ENCODE peak calls at places on chromosomes 5 and 9, in four cellular contexts. G is renal cortical epithelial cell; Q is omental fat pad; A is stimulated activated CD8-positive, alpha-beta memory T cell treated with anti-CD3 and anti-CD28 coated beads, Interleukin-15, amount 100 ng/mL, for 1 hour. S is an unnamed sample.

GRCh38 chr5:158740358-158740757 is 359.4 kb downstream of the EBF1 start:
- DNase-seq in Q (no peak), G (no peak), A (no peak), S (no peak)

GRCh38 chr9:85610074-85610855 is 131.5 kb downstream of the AGTPBP1 start:
- DNase-seq in A (no peak), G (peak; percentile 81), Q (no peak), S (no peak)

GRCh38 chr9:125375820-125376219 is 114.2 kb downstream of the GAPVD1 start:
- DNase-seq in Q (no peak), A (no peak), G (no peak), S (no peak)

GRCh38 chr9:92481029-92481633 is 1.2 kb downstream of the ASPN start:
- DNase-seq in Q (no peak), A (no peak), G (peak; percentile 65), S (no peak)

GRCh38 chr9:96522371-96522770 is 72.4 kb downstream of the HABP4 start:
- DNase-seq in Q (no peak), G (peak; percentile 63), A (no peak), S (no peak)

GRCh38 chr5:141260458-141261237 is 15.5 kb downstream of the PCDHB15 start:
- DNase-seq in Q (no peak), G (no peak), A (no peak), S (no peak)

GRCh38 chr5:1166370-1166769 is 35.0 kb upstream of the SLC6A19 start:
- DNase-seq in G (no peak), Q (no peak), A (no peak), S (no peak)

GRCh38 chr5:116600876-116601275 is 26.3 kb upstream of the SEMA6A start:
- DNase-seq in A (no peak), G (peak; percentile 85), Q (no peak), S (no peak)

GRCh38 chr9:137323531-137324331 is 21.7 kb upstream of the NRARP start:
- DNase-seq in A (no peak), Q (no peak), G (no peak), S (no peak)

GRCh38 chr5:127296321-127296720 is 5.7 kb downstream of the MEGF10 start:
- DNase-seq in G (peak; percentile 4), A (no peak), Q (no peak), S (no peak)

GRCh38 chr9:84780385-84780784 is 110.9 kb downstream of the NTRK2 start:
- DNase-seq in G (no peak), Q (no peak), A (no peak), S (no peak)

GRCh38 chr9:96344458-96345180 is 38.9 kb downstream of the SLC35D2 start:
- DNase-seq in Q (no peak), A (no peak), G (peak; percentile 98), S (no peak)

GRCh38 chr5:14734382-14734781 is 69.9 kb downstream of the OTULIN start:
- DNase-seq in Q (no peak), G (no peak), A (no peak), S (no peak)

GRCh38 chr5:82622205-82622604 is 344.1 kb upstream of the RPS23 start:
- DNase-seq in Q (no peak), G (no peak), A (no peak), S (no peak)

GRCh38 chr9:120043448-120043847 is 536.5 kb downstream of the CDK5RAP2 start:
- DNase-seq in A (no peak), G (no peak), Q (no peak), S (no peak)

GRCh38 chr5:61354199-61354598 is 22.1 kb downstream of the ZSWIM6 start:
- DNase-seq in G (no peak), A (no peak), Q (no peak), S (no peak)

GRCh38 chr9:20227166-20227874 is 395.0 kb downstream of the MLLT3 start:
- DNase-seq in Q (no peak), G (no peak), A (no peak), S (no peak)

GRCh38 chr9:1978941-1979340 is 36.2 kb upstream of the SMARCA2 start:
- DNase-seq in A (no peak), G (peak; percentile 84), Q (no peak), S (no peak)

GRCh38 chr9:70144131-70144503 is 100.5 kb downstream of the MAMDC2 start:
- DNase-seq in A (no peak), G (no peak), Q (no peak), S (no peak)

GRCh38 chr5:174531782-174532191 is 192.6 kb upstream of the MSX2 start:
- DNase-seq in A (no peak), Q (no peak), G (peak; percentile 66), S (no peak)

S was measured in activated CD4-positive, CD25-positive, alpha-beta regulatory T cell.